ENCODE peak calls at places on chromosomes 6 and 20, in nine cellular contexts. P is OCI-LY7, O is GM12865, R is psoas muscle, E is BJ, S is tibial artery, Q is upper lobe of right lung, X is astrocyte of the cerebellum, B is astrocyte of the spinal cord. M is an unnamed sample.

GRCh38 chr6:137303436-137303835 is 84.3 kb upstream of the IFNGR1 start:
- DNase-seq in P (no peak), B (peak), Q (no peak), S (no peak), E (no peak), O (no peak), X (no peak), R (no peak), M (no peak)

GRCh38 chr20:4905195-4905594 is 96.1 kb downstream of the SLC23A2 start:
- DNase-seq in S (no peak), R (no peak), X (no peak), B (no peak), Q (no peak), P (no peak), E (no peak), O (no peak), M (no peak)

GRCh38 chr6:75936682-75937081 is 135.8 kb downstream of the IMPG1 start:
- DNase-seq in S (no peak), O (no peak), E (no peak), B (no peak), X (no peak), R (no peak), P (no peak), Q (no peak), M (no peak)

GRCh38 chr20:57819981-57820380 is 110.2 kb upstream of the PMEPA1 start:
- DNase-seq in P (no peak), X (no peak), B (no peak), O (no peak), Q (no peak), S (no peak), E (no peak), R (no peak), M (no peak)

GRCh38 chr6:156845447-156845846 is 68.3 kb downstream of the ARID1B start:
- DNase-seq in B (no peak), O (no peak), P (no peak), X (no peak), R (no peak), Q (no peak), S (no peak), E (no peak), M (no peak)

GRCh38 chr6:147135211-147135672 is 69.0 kb upstream of the STXBP5 start:
- DNase-seq in E (peak), B (peak), Q (no peak), X (no peak), P (no peak), R (no peak), O (no peak), S (no peak), M (peak)

GRCh38 chr6:3071568-3071967 is 3.3 kb downstream of the RIPK1 start:
- DNase-seq in X (no peak), P (peak), O (no peak), R (no peak), B (no peak), E (no peak), S (no peak), Q (no peak), M (no peak)

GRCh38 chr20:13723015-13723414 is 61.7 kb downstream of the ESF1 start:
- DNase-seq in B (no peak), R (no peak), Q (no peak), S (no peak), X (no peak), O (no peak), P (no peak), E (no peak), M (no peak)

DNA sequence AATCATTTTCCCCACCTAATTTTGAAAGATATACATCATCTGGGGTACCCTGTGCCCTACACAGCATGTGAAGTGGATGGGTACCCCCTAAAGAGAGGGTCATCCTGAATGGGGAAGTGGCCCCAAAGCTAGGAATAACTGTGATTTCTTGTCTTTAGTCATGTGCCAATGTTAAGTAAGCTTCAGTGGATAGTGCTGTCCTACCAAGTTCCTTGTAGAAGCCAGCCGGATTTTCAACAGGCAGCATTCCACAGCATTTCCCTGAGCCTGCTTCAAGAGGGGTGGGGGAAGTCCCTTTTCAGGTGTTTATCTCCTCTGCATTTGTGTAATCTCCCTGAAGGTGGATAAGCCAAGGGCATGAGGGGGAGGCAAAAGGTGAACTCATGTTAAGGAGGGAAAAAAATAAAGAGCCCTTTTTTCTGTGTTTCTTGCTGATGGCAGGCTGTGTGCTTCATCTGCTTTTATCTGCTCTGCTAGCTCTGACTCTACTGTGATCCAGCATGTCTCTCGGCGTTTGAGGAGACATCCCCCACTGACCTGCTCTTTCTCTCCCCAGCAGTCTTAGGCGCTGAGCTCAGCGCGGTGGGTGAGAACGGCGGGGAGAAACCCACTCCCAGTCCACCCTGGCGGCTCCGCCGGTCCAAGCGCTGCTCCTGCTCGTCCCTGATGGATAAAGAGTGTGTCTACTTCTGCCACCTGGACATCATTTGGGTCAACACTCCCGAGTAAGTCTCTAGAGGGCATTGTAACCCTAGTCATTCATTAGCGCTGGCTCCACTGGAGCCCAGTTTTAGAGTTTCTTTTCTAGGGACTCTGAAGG is 1.8 kb downstream of the EDN1 start:
- DNase-seq in R (no peak), S (no peak), X (no peak), O (peak), E (no peak), B (peak), P (no peak), Q (no peak), M (peak)
- TF ChIP-seq CTCF in R (no peak), S (no peak), X (peak), O (peak), E (peak), B (peak), P (no peak), Q (peak), M (peak)

GRCh38 chr6:47603995-47604394 is 94.4 kb upstream of the ADGRF4 start:
- DNase-seq in X (no peak), R (no peak), Q (no peak), P (no peak), B (no peak), E (no peak), O (no peak), S (no peak), M (peak)
- H3K4me3 ChIP-seq in X (no peak), R (no peak), Q (no peak), P (no peak), B (no peak), E (no peak), O (no peak), S (no peak), M (no peak)

GRCh38 chr6:139119553-139119952 is 15.3 kb upstream of the HECA start:
- DNase-seq in O (no peak), B (no peak), X (no peak), P (peak), Q (no peak), E (no peak), S (no peak), R (no peak), M (no peak)

GRCh38 chr6:139126255-139126654 is 8.6 kb upstream of the HECA start:
- DNase-seq in E (peak), Q (no peak), R (no peak), S (peak), B (peak), O (no peak), P (no peak), X (peak), M (peak)

GRCh38 chr6:139129284-139129683 is 5.6 kb upstream of the HECA start:
- DNase-seq in X (peak), Q (no peak), R (no peak), B (peak), E (no peak), S (peak), O (no peak), P (no peak), M (no peak)

GRCh38 chr6:139124887-139125672 is 9.8 kb upstream of the HECA start:
- DNase-seq in E (no peak), B (peak), O (peak), P (peak), X (peak), S (peak), Q (peak), R (peak), M (peak)
- TF ChIP-seq CTCF in E (peak), B (peak), O (peak), P (peak), X (peak), S (no peak), Q (peak), R (peak), M (peak)

DNA sequence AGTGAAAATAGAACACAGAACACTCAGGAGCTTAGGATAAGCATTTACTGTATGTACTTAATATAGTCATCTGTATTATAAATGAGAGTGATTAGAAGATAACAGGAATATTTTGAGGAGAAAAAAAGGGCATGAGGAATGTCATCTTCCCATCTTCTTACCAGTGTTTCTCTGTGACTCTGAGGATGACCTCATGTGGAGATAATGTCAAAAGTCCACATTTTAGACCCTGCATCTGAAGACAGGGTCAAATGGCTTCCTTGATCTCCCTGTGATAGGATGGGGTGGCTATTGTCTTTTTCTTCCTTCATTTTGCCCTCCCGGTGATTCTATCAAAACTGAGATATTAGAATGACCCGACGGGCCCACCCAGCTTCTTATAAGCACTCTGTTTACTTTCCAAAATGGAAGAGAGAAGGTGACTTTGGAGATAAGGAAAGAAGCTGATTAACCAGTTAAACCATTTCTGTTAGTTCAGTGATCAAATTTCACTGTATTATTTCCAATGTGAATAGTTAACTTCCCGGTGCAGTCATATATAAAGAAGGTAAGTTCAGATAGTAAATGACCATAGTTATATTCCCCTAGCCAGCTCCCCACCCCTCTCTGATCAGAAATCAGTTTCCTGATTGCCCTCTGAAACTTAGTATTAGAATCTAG is 115.7 kb upstream of the SALL4 start:
- DNase-seq in B (no peak), E (no peak), X (no peak), R (no peak), P (no peak), Q (no peak), S (no peak), O (no peak), M (no peak)
- H3K4me3 ChIP-seq in B (no peak), E (no peak), X (no peak), R (no peak), P (no peak), Q (no peak), S (no peak), O (no peak), M (no peak)

DNA sequence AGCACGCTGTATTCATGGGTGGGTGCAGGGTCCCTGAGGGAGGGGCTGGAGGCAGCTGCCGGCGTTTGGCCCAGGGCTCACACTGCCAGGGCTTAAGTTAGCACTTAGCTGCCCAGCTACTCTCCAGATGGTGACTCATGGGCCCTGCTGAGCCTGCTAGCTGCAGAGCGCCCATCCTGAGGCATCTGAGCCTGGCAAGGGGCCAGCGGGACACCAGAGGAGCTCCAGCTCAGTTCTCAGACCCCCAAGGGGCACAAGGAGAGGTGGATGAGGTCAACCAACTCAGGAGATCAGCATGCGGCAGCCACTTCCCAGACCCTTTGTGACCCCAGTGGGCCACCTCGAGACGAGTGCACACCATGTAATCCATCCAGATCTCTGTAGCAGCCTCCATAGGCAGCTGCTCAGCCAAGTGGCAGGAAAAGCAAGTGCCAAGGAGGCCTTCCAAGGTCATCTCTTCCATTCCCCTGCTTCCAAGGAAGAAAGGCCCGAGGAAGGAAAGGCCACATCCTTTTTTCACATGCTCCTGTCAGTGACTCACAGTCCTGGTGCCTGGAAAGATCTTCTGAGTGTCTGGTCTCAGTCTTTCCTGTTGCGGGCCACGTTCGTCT is 35.3 kb downstream of the FOXP4 start:
- DNase-seq in X (peak), E (no peak), Q (no peak), O (no peak), P (no peak), S (no peak), R (peak), B (peak), M (peak)
- TF ChIP-seq CTCF in X (no peak), E (no peak), Q (no peak), O (no peak), P (no peak), S (no peak), R (no peak), B (no peak), M (no peak)

M was measured in epithelial cell of esophagus.